ENCODE peak calls at places on chromosomes 12 and 14, in eight cellular contexts. N is neuronal stem cell; M is transverse colon; Y is CD8-positive, alpha-beta memory T cell; E is HepG2; Z is hepatocyte; L is mesendoderm; I is PC-3. F is an unnamed sample.
A peak's percentile ranks its signal among the peaks of the same experiment; 100 is the strongest.

GRCh38 chr14:80700601-80701000 is 240.9 kb downstream of the CEP128 start:
- DNase-seq in M (no peak), E (no peak), L (no peak), I (no peak), Z (no peak), Y (no peak), N (no peak), F (no peak)

GRCh38 chr14:48391661-48392060 is 716.3 kb upstream of the MDGA2 start:
- DNase-seq in I (no peak), E (no peak), N (no peak), Z (no peak), M (no peak), Y (no peak), L (no peak), F (no peak)

GRCh38 chr14:54738009-54738408 is 164.6 kb downstream of the GCH1 start:
- DNase-seq in Y (no peak), L (no peak), I (peak; percentile 98), M (no peak), Z (no peak), E (no peak), N (no peak), F (no peak)

GRCh38 chr12:56679834-56680575 is 8.1 kb downstream of the PTGES3 start:
- DNase-seq in Y (no peak), M (no peak), Z (no peak), N (no peak), I (no peak), E (no peak), L (no peak), F (no peak)

GRCh38 chr12:106595268-106595667 is 12.5 kb downstream of the RFX4 start:
- DNase-seq in N (no peak), L (no peak), M (no peak), I (no peak), Z (no peak), Y (no peak), E (no peak), F (no peak)

GRCh38 chr14:86646688-86647687 is 1117.0 kb downstream of the FLRT2 start:
- DNase-seq in I (peak; percentile 52), M (no peak), L (peak; percentile 43), Y (no peak), N (no peak), Z (no peak), E (peak; percentile 4), F (no peak)

GRCh38 chr12:124568431-124569374 is 1.3 kb upstream of the NCOR2 start:
- DNase-seq in L (peak; percentile 95), Z (peak; percentile 80), I (peak; percentile 61), M (peak; percentile 69), E (no peak), Y (no peak), N (no peak), F (no peak)

GRCh38 chr12:95790025-95790911 is at the start of gene NTN4:
- DNase-seq in Z (peak; percentile 65), Y (no peak), L (peak; percentile 49), N (peak; percentile 17), M (peak; percentile 64), E (no peak), I (peak; percentile 60), F (no peak)

GRCh38 chr12:57550628-57551549 is 1.0 kb downstream of the KIF5A start:
- DNase-seq in N (no peak), M (no peak), E (no peak), Y (no peak), I (no peak), Z (no peak), L (no peak), F (no peak)

DNA sequence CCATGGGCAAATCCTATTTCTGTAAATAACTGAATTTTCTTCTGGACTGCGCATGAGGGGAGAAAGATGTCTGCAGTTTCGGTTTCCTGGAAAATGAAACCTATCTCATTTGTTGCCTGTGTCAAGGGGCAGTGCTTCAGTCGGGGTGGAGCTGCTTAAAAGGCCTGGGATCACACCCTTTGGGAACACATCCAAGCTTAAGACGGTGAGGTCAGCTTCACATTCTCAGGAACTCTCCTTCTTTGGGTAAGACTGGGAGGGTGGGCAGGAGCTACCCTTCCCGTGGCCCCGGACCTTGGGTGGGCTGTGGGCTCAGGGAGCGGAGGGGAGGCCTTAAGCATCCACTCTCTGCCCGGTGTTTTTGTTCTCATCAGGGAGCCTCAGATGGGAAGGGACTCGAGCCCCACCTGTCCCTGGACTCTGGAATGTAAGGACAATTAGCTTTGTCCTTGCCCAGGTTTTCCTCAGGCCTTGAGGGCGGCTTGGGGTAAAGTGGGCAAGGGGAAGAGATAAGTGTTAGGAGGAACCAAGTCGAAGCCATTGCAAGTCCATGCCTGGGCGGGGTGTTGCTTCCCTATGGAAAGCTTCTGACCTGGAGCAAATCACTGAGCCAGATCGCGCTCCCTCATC is at the start of gene IFI27:
- DNase-seq in Z (no peak), Y (no peak), N (no peak), E (no peak), I (peak; percentile 24), M (peak; percentile 81), L (no peak), F (no peak)
- H3K27ac ChIP-seq in Z (no peak within 1 kb of the TSS), Y (no peak within 1 kb of the TSS), N (no peak within 1 kb of the TSS), E (no peak within 1 kb of the TSS), I (no peak within 1 kb of the TSS), M (peak within 1 kb of the TSS; percentile 83), L (no peak within 1 kb of the TSS), F (no peak within 1 kb of the TSS)

DNA sequence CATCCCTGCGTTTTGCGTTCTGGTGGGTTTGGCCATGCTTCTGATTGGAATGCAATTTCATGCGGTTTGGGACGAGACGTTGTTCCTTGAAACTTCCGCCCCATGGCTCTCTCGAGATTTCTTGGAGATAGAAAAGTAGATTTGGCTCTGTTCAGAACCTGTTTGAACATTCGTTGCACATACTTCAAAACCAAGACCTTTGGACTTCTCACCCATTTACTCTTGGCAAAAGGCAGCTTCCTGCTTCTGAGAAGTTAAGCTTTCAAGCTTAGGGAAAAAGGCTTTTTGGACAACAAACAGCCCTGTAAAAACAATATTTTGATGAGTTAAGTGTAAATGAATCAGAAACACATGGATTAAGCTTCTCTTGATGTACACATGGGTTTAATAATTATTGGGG is 467.3 kb downstream of the MED13L start:
- DNase-seq in L (no peak), E (no peak), M (peak; percentile 18), I (no peak), N (no peak), Z (peak; percentile 51), Y (no peak), F (no peak)
- H3K4me1 ChIP-seq in L (no peaks in the 10 kb centered on the region), E (no peaks in the 10 kb centered on the region), M (no peaks in the 10 kb centered on the region), I (peaks cover 3% of the 10 kb centered on the region), N (no peaks in the 10 kb centered on the region), Z (no peaks in the 10 kb centered on the region), Y (no peaks in the 10 kb centered on the region), F (no peaks in the 10 kb centered on the region)

GRCh38 chr12:103368167-103368566 is 127.6 kb downstream of the C12orf42 start:
- DNase-seq in M (no peak), Y (no peak), L (no peak), E (no peak), N (no peak), I (no peak), Z (no peak), F (no peak)
- H3K4me3 ChIP-seq in M (no peak overlapping the region), Y (no peak overlapping the region), L (no peak overlapping the region), E (no peak overlapping the region), N (no peak overlapping the region), I (no peak overlapping the region), Z (no peak overlapping the region), F (no peak overlapping the region)

GRCh38 chr12:25251749-25252148 is 1.0 kb upstream of the KRAS start:
- DNase-seq in N (no peak), E (no peak), M (no peak), L (peak; percentile 33), I (no peak), Y (no peak), Z (no peak), F (no peak)
- H3K27ac ChIP-seq in N (no peak overlapping the region), E (no peak overlapping the region), M (peak overlapping the region; percentile 98), L (peak overlapping the region; percentile 19), I (no peak overlapping the region), Y (peak overlapping the region; percentile 68), Z (peak overlapping the region; percentile 88), F (no peak overlapping the region)

GRCh38 chr12:121133838-121134237 is 1.2 kb downstream of the P2RX7 start:
- DNase-seq in I (no peak), E (no peak), M (no peak), N (no peak), Z (no peak), L (no peak), Y (no peak), F (no peak)

GRCh38 chr12:121131941-121132341 is 735 bp upstream of the P2RX7 start:
- DNase-seq in E (no peak), Z (no peak), M (no peak), Y (no peak), N (no peak), L (no peak), I (no peak), F (no peak)

GRCh38 chr12:121135320-121135719 is 2.6 kb downstream of the P2RX7 start:
- DNase-seq in N (no peak), M (no peak), Y (no peak), Z (no peak), L (no peak), I (no peak), E (no peak), F (no peak)

GRCh38 chr12:121130866-121131373 is 1.8 kb upstream of the P2RX7 start:
- DNase-seq in E (no peak), I (no peak), N (no peak), Z (no peak), M (no peak), Y (no peak), L (no peak), F (no peak)

GRCh38 chr12:121132601-121133481 is at the start of gene P2RX7:
- DNase-seq in L (peak; percentile 88), N (no peak), M (peak; percentile 82), I (peak; percentile 95), Y (peak; percentile 54), E (no peak), Z (peak; percentile 48), F (peak; percentile 9)
- H3K4me1 ChIP-seq in L (no peaks in the 10 kb centered on the region), N (peaks cover 7% of the 10 kb centered on the region), M (peaks cover 13% of the 10 kb centered on the region), I (peaks cover 19% of the 10 kb centered on the region), Y (peaks cover 43% of the 10 kb centered on the region), E (peaks cover 57% of the 10 kb centered on the region), Z (peaks cover 11% of the 10 kb centered on the region), F (peaks cover 30% of the 10 kb centered on the region)

GRCh38 chr12:45989277-45989856 is 1.0 kb downstream of the SCAF11 start:
- DNase-seq in E (no peak), Y (no peak), M (no peak), L (no peak), I (peak; percentile 58), Z (no peak), N (peak; percentile 1), F (no peak)
- H3K4me3 ChIP-seq in E (peak overlapping the region; percentile 90), Y (peak overlapping the region; percentile 80), M (peak overlapping the region; percentile 65), L (peak overlapping the region; percentile 96), I (peak overlapping the region; percentile 83), Z (peak overlapping the region; percentile 70), N (peak overlapping the region; percentile 80), F (peak overlapping the region; percentile 97)

GRCh38 chr12:7844131-7844530 is 28.6 kb downstream of the SLC2A14 start:
- DNase-seq in E (no peak), N (no peak), I (no peak), Z (no peak), M (no peak), L (no peak), Y (no peak), F (no peak)
- H3K27ac ChIP-seq in E (no peak overlapping the region), N (no peak overlapping the region), I (no peak overlapping the region), Z (no peak overlapping the region), M (no peak overlapping the region), L (no peak overlapping the region), Y (no peak overlapping the region), F (no peak overlapping the region)

GRCh38 chr12:46470039-46470627 is 97.6 kb upstream of the SLC38A2 start:
- DNase-seq in L (no peak), M (no peak), N (no peak), E (no peak), Z (no peak), I (no peak), Y (peak; percentile 51), F (no peak)
- H3K4me1 ChIP-seq in L (peaks cover 1% of the 10 kb centered on the region), M (peaks cover 11% of the 10 kb centered on the region), N (no peaks in the 10 kb centered on the region), E (peaks cover 83% of the 10 kb centered on the region), Z (peaks cover 23% of the 10 kb centered on the region), I (peaks cover 58% of the 10 kb centered on the region), Y (peaks cover 12% of the 10 kb centered on the region), F (no peaks in the 10 kb centered on the region)

F was measured in effector memory CD4-positive, alpha-beta T cell.